ENCODE peak calls at places on chromosomes 13 and 19, in five cellular contexts. H, L, J, U and P are unnamed samples.

GRCh38 chr19:13012690-13013608 is 17.7 kb downstream of the NFIX start:
- DNase-seq in H (no peak), L (no peak), J (no peak), U (no peak), P (peak; percentile 52)

GRCh38 chr13:74187564-74187963 is 53.4 kb upstream of the KLF12 start:
- DNase-seq in H (no peak), L (no peak), J (no peak), U (no peak), P (peak; percentile 57)

GRCh38 chr19:12782424-12783225 is 7.3 kb upstream of the HOOK2 start:
- DNase-seq in H (no peak), L (no peak), J (no peak), U (no peak), P (no peak)

GRCh38 chr13:111950697-111951096 is 116.3 kb upstream of the SOX1 start:
- DNase-seq in H (no peak), L (no peak), J (no peak), U (no peak), P (no peak)

GRCh38 chr19:40420766-40421467 is 4.9 kb downstream of the SERTAD1 start:
- DNase-seq in H (peak; percentile 77), L (no peak), J (no peak), U (peak; percentile 66), P (peak; percentile 79)

GRCh38 chr13:107035778-107036177 is 467.8 kb upstream of the ARGLU1 start:
- DNase-seq in H (no peak), L (no peak), J (no peak), U (no peak), P (no peak)

GRCh38 chr13:77067519-77067918 is 40.6 kb upstream of the FBXL3 start:
- DNase-seq in H (no peak), L (no peak), J (no peak), U (no peak), P (no peak)

GRCh38 chr19:9836021-9836420 is 903 bp downstream of the PIN1 start:
- DNase-seq in H (peak; percentile 11), L (no peak), J (no peak), U (no peak), P (no peak)

GRCh38 chr13:73842621-73843020 is 291.6 kb downstream of the KLF12 start:
- DNase-seq in H (no peak), L (no peak), J (no peak), U (no peak), P (no peak)

GRCh38 chr13:34608326-34608725 is 333.7 kb upstream of the NBEA start:
- DNase-seq in H (no peak), L (no peak), J (no peak), U (no peak), P (no peak)

GRCh38 chr19:56405062-56405461 is 930 bp downstream of the ZNF583 start:
- DNase-seq in H (no peak), L (no peak), J (no peak), U (no peak), P (no peak)

GRCh38 chr13:32330438-32330837 is 15.1 kb downstream of the BRCA2 start:
- DNase-seq in H (no peak), L (no peak), J (no peak), U (no peak), P (no peak)

GRCh38 chr19:409515-410242 is 732 bp upstream of the C2CD4C start:
- DNase-seq in H (no peak), L (no peak), J (no peak), U (no peak), P (no peak)

GRCh38 chr19:48510421-48511268 is 990 bp downstream of the LMTK3 start:
- DNase-seq in H (peak; percentile 69), L (no peak), J (no peak), U (no peak), P (no peak)

GRCh38 chr19:47231215-47232054 is 436 bp upstream of the BBC3 start:
- DNase-seq in H (peak; percentile 82), L (no peak), J (peak; percentile 54), U (no peak), P (peak; percentile 88)

GRCh38 chr13:50299546-50300249 is 284.5 kb downstream of the KCNRG start:
- DNase-seq in H (no peak), L (no peak), J (no peak), U (no peak), P (no peak)

GRCh38 chr19:46081928-46082727 is 41.3 kb upstream of the IGFL4 start:
- DNase-seq in H (peak; percentile 55), L (no peak), J (peak; percentile 8), U (peak; percentile 5), P (peak; percentile 41)

GRCh38 chr13:79628463-79628862 is 147.5 kb downstream of the NDFIP2 start:
- DNase-seq in H (no peak), L (no peak), J (no peak), U (no peak), P (no peak)

GRCh38 chr13:45278096-45278645 is 62.8 kb downstream of the TPT1 start:
- DNase-seq in H (no peak), L (no peak), J (no peak), U (no peak), P (no peak)

GRCh38 chr13:70117506-70117905 is 9.3 kb upstream of the KLHL1 start:
- DNase-seq in H (no peak), L (no peak), J (no peak), U (no peak), P (no peak)

GRCh38 chr13:100573121-100573520 is 15.5 kb downstream of the GGACT start:
- DNase-seq in H (peak; percentile 67), L (peak; percentile 19), J (peak; percentile 17), U (peak; percentile 83), P (peak; percentile 77)

DNA sequence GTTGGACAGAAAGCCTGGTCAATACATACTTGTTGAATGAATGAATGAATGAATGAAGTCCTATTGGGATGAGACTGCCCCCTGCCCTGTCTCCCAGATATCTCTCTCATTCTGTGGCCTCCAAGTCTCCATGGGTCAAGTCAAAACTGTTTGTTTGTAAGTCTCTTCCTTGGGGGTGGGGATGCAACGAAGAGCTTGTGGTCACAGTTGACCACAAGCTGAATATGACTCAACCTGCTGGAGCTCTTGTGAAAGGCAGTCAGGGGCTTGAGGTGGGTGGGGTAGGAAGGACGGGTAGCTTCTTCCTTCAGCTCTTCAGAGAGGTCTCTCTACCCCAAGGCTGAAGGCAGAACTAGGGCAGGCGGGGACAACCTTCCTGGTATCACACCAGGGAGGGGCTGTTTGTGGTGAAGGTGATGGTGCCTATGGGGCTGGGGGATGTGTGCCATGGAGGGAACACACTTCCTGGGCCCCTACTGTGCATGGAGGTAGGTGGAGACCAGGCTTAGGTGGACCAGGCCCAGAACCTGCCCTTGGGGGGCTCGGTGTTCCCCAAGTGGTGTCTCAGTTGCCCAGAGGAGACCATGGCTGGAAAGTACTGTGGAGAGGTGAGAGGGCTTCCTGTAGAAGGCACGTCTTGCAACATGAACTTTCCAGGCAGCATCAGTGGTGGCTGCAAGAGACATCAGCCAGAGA is 8.0 kb downstream of the MYO1F start:
- DNase-seq in H (no peak), L (no peak), J (peak; percentile 63), U (no peak), P (no peak)
- TF ChIP-seq SUZ12 in H (no peak), L (no peak), J (no peak), U (no peak), P (no peak)

GRCh38 chr13:97288486-97288900 is 66.4 kb downstream of the MBNL2 start:
- DNase-seq in H (no peak), L (no peak), J (no peak), U (no peak), P (peak; percentile 57)
- TF ChIP-seq SUZ12 in H (no peak), L (no peak), J (no peak), U (no peak), P (no peak)

DNA sequence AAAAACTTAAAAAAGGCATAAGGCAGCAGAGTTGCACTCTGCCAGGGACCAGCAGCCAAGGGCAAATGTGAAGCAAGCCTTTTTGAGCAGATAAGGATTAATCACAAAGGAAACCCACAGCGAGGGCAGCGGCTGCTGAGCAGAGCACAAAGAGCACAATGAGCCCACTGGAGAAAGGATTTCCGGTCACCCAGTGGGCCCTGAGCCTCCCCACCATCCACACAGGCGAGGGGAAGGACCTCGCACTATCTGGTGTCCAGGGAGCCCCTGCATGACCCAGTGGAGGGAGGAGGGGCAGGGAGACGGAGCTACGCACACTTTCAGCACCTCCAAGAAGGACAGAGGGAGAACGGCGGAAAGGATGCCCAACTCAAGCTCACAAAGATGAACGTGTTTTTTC is 40.0 kb downstream of the COL4A1 start:
- DNase-seq in H (no peak), L (no peak), J (no peak), U (no peak), P (no peak)
- TF ChIP-seq SUZ12 in H (no peak), L (no peak), J (no peak), U (no peak), P (no peak)

GRCh38 chr19:43503501-43504425 is 783 bp downstream of the PHLDB3 start:
- DNase-seq in H (peak; percentile 98), L (peak; percentile 87), J (peak; percentile 78), U (peak; percentile 86), P (peak; percentile 90)

GRCh38 chr19:43506629-43507028 is 2.1 kb upstream of the PHLDB3 start:
- DNase-seq in H (no peak), L (no peak), J (no peak), U (no peak), P (no peak)

GRCh38 chr19:43505941-43506340 is 1.4 kb upstream of the PHLDB3 start:
- DNase-seq in H (no peak), L (no peak), J (no peak), U (no peak), P (no peak)

GRCh38 chr19:43505186-43505456 is 575 bp upstream of the PHLDB3 start:
- DNase-seq in H (no peak), L (no peak), J (no peak), U (no peak), P (no peak)

GRCh38 chr19:43504426-43505185 is at the start of gene PHLDB3:
- DNase-seq in H (peak; percentile 29), L (no peak), J (no peak), U (no peak), P (peak; percentile 38)
- TF ChIP-seq SUZ12 in H (no peak), L (no peak), J (no peak), U (no peak), P (no peak)

GRCh38 chr13:90641884-90642283 is 705.6 kb upstream of the MIR17HG start:
- DNase-seq in H (no peak), L (no peak), J (no peak), U (no peak), P (no peak)

GRCh38 chr13:90640976-90641375 is 706.5 kb upstream of the MIR17HG start:
- DNase-seq in H (no peak), L (no peak), J (no peak), U (no peak), P (no peak)

GRCh38 chr13:90645582-90645981 is 701.9 kb upstream of the MIR17HG start:
- DNase-seq in H (no peak), L (no peak), J (no peak), U (no peak), P (no peak)
- TF ChIP-seq SUZ12 in H (no peak), L (no peak), J (no peak), U (no peak), P (no peak)

GRCh38 chr13:102402292-102402691 is 444 bp upstream of the FGF14 start:
- DNase-seq in H (no peak), L (peak; percentile 51), J (no peak), U (peak; percentile 73), P (no peak)
- TF ChIP-seq SUZ12 in H (no peak), L (no peak), J (no peak), U (no peak), P (no peak)